ENCODE peak calls at places on chromosome 19, in seven cellular contexts. H, G, K, O, L, Y and U are unnamed samples.

GRCh38 chr19:30222428-30222873 is 149.7 kb upstream of the ZNF536 start:
- DNase-seq in H (no peak), G (no peak), K (no peak), O (no peak), L (no peak), Y (no peak), U (no peak)

GRCh38 chr19:44401108-44401786 is at the start of gene ZNF285:
- DNase-seq in H (peak; percentile 80), G (peak; percentile 97), K (peak; percentile 82), O (peak; percentile 63), L (peak; percentile 90), Y (peak; percentile 92), U (peak; percentile 98)

GRCh38 chr19:13984875-13985741 is 21.0 kb downstream of the RFX1 start:
- DNase-seq in H (no peak), G (no peak), K (no peak), O (no peak), L (no peak), Y (no peak), U (no peak)

GRCh38 chr19:15934332-15935078 is at the start of gene CYP4F11:
- DNase-seq in H (no peak), G (no peak), K (no peak), O (no peak), L (peak; percentile 95), Y (no peak), U (peak; percentile 22)

GRCh38 chr19:48784527-48784926 is 26.3 kb downstream of the BCAT2 start:
- DNase-seq in H (no peak), G (no peak), K (no peak), O (no peak), L (no peak), Y (no peak), U (no peak)

GRCh38 chr19:6489278-6490061 is 7.9 kb upstream of the DENND1C start:
- DNase-seq in H (no peak), G (no peak), K (no peak), O (no peak), L (no peak), Y (no peak), U (no peak)

GRCh38 chr19:47157455-47158321 is 27.1 kb downstream of the SAE1 start:
- DNase-seq in H (no peak), G (peak; percentile 93), K (no peak), O (no peak), L (peak; percentile 64), Y (no peak), U (peak; percentile 62)

GRCh38 chr19:11025006-11025405 is 64.2 kb downstream of the SMARCA4 start:
- DNase-seq in H (no peak), G (no peak), K (no peak), O (no peak), L (no peak), Y (no peak), U (no peak)

GRCh38 chr19:12983091-12983490 is 12.2 kb upstream of the NFIX start:
- DNase-seq in H (no peak), G (no peak), K (no peak), O (no peak), L (no peak), Y (no peak), U (no peak)

GRCh38 chr19:43541920-43542650 is 9.1 kb downstream of the ZNF575 start:
- DNase-seq in H (no peak), G (no peak), K (no peak), O (no peak), L (no peak), Y (no peak), U (no peak)

GRCh38 chr19:16338470-16339360 is 14.1 kb downstream of the KLF2 start:
- DNase-seq in H (peak; percentile 69), G (peak; percentile 98), K (no peak), O (no peak), L (peak; percentile 40), Y (no peak), U (no peak)

GRCh38 chr19:4717191-4717965 is 6.3 kb downstream of the DPP9 start:
- DNase-seq in H (no peak), G (peak; percentile 99), K (no peak), O (no peak), L (no peak), Y (no peak), U (no peak)

GRCh38 chr19:34995551-34995950 is 4.6 kb upstream of the GRAMD1A start:
- DNase-seq in H (no peak), G (no peak), K (no peak), O (no peak), L (no peak), Y (no peak), U (no peak)

GRCh38 chr19:48999481-49000325 is 6.0 kb downstream of the RUVBL2 start:
- DNase-seq in H (no peak), G (peak; percentile 62), K (no peak), O (peak; percentile 48), L (peak; percentile 69), Y (no peak), U (no peak)

GRCh38 chr19:4375620-4376228 is 24.6 kb downstream of the SH3GL1 start:
- DNase-seq in H (peak; percentile 49), G (peak; percentile 76), K (no peak), O (no peak), L (peak; percentile 38), Y (peak; percentile 32), U (peak; percentile 50)

GRCh38 chr19:55472463-55472862 is 4.0 kb upstream of the ZNF628 start:
- DNase-seq in H (no peak), G (peak; percentile 90), K (no peak), O (no peak), L (no peak), Y (no peak), U (no peak)

GRCh38 chr19:20513179-20513934 is 52.2 kb downstream of the ZNF737 start:
- DNase-seq in H (no peak), G (no peak), K (no peak), O (no peak), L (no peak), Y (no peak), U (no peak)
- TF ChIP-seq CTCF in H (no peak), G (no peak), K (no peak), O (no peak), L (no peak), Y (no peak), U (no peak)

GRCh38 chr19:18202759-18203407 is 959 bp downstream of the RAB3A start:
- DNase-seq in H (no peak), G (no peak), K (no peak), O (no peak), L (peak; percentile 35), Y (peak; percentile 72), U (no peak)
- TF ChIP-seq CTCF in H (peak; percentile 47), G (peak; percentile 33), K (no peak), O (peak; percentile 13), L (peak; percentile 25), Y (peak; percentile 44), U (peak; percentile 21)

GRCh38 chr19:2523630-2524311 is 47.8 kb downstream of the GADD45B start:
- DNase-seq in H (no peak), G (peak; percentile 90), K (no peak), O (no peak), L (no peak), Y (no peak), U (no peak)
- TF ChIP-seq CTCF in H (peak; percentile 54), G (peak; percentile 36), K (peak; percentile 32), O (no peak), L (peak; percentile 21), Y (no peak), U (no peak)

GRCh38 chr19:1471514-1472107 is 7.4 kb downstream of the C19orf25 start:
- DNase-seq in H (no peak), G (no peak), K (no peak), O (no peak), L (no peak), Y (no peak), U (no peak)
- TF ChIP-seq CTCF in H (peak; percentile 16), G (peak; percentile 10), K (no peak), O (no peak), L (no peak), Y (no peak), U (no peak)